ENCODE peak calls at places on chromosomes 1 and 21, in four cellular contexts. B is cardiac muscle cell, L is astrocyte, N is K562. R is an unnamed sample. For H3K36me3 and H3K9me3, the result is how much of the 10 kb centered on the place peaks cover.

GRCh38 chr1:25924454-25924853 is 18.2 kb upstream of the STMN1 start:
- DNase-seq in B (no peak), L (no peak), N (no peak), R (no peak)

GRCh38 chr1:27934818-27935549 is at the start of gene SMPDL3B:
- DNase-seq in B (peak), L (peak), N (peak), R (no peak)

GRCh38 chr1:10635992-10636391 is 160.5 kb downstream of the CASZ1 start:
- DNase-seq in B (no peak), L (no peak), N (no peak), R (no peak)

GRCh38 chr1:58893257-58893869 is 109.5 kb upstream of the JUN start:
- DNase-seq in B (no peak), L (no peak), N (no peak), R (no peak)

GRCh38 chr1:223738465-223739365 is 26.4 kb downstream of the CAPN2 start:
- DNase-seq in B (no peak), L (no peak), N (no peak), R (no peak)

GRCh38 chr1:10057744-10058294 is 25.1 kb downstream of the UBE4B start:
- DNase-seq in B (no peak), L (no peak), N (no peak), R (no peak)

GRCh38 chr1:42002220-42002619 is 83.5 kb upstream of the HIVEP3 start:
- DNase-seq in B (no peak), L (no peak), N (no peak), R (no peak)

GRCh38 chr21:45497846-45498645 is 44.2 kb downstream of the SLC19A1 start:
- DNase-seq in B (no peak), L (no peak), N (no peak), R (no peak)

GRCh38 chr1:22131875-22132486 is 10.9 kb downstream of the WNT4 start:
- DNase-seq in B (peak), L (no peak), N (peak), R (peak)

GRCh38 chr1:1609822-1610485 is 5.3 kb upstream of the MIB2 start:
- DNase-seq in B (no peak), L (no peak), N (no peak), R (no peak)

GRCh38 chr1:174158767-174159252 is 510 bp upstream of the RABGAP1L start:
- DNase-seq in B (no peak), L (no peak), N (no peak), R (no peak)

GRCh38 chr1:174160109-174160473 is 771 bp downstream of the RABGAP1L start:
- DNase-seq in B (peak), L (no peak), N (peak), R (peak)

GRCh38 chr1:174159253-174160108 is at the start of gene RABGAP1L:
- DNase-seq in B (peak), L (peak), N (peak), R (peak)

GRCh38 chr1:174160603-174161002 is 1.3 kb downstream of the RABGAP1L start:
- DNase-seq in B (no peak), L (no peak), N (no peak), R (no peak)

DNA sequence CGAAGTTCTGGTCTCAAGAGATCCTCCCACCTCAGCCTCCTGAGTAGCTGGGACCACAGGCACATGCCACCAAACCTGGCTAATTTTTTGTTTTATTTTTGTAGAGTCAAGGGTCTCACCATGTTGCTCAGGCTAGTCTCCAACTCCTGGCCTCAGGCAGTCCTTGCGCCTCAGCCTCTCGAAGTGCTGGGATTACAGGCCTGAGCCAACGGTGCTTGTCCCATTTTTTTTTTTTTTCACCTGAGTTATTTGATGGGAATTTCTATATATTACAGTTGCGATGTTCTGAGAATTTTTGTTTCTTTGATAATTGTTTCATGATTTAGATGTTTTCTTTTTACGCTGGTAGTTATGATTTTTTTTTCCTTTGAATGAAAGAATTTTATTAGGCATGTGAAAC is 2.5 kb downstream of the RABGAP1L start:
- DNase-seq in B (no peak), L (no peak), N (no peak), R (no peak)
- H3K4me3 ChIP-seq in B (no peak), L (no peak), N (peak), R (no peak)

GRCh38 chr1:202888204-202888506 is 794 bp downstream of the RABIF start:
- DNase-seq in B (no peak), L (peak), N (no peak), R (no peak)

GRCh38 chr1:202888507-202889360 is at the start of gene RABIF:
- DNase-seq in B (peak), L (peak), N (peak), R (peak)

GRCh38 chr1:202890392-202890791 is 1.4 kb upstream of the RABIF start:
- DNase-seq in B (no peak), L (no peak), N (no peak), R (no peak)

DNA sequence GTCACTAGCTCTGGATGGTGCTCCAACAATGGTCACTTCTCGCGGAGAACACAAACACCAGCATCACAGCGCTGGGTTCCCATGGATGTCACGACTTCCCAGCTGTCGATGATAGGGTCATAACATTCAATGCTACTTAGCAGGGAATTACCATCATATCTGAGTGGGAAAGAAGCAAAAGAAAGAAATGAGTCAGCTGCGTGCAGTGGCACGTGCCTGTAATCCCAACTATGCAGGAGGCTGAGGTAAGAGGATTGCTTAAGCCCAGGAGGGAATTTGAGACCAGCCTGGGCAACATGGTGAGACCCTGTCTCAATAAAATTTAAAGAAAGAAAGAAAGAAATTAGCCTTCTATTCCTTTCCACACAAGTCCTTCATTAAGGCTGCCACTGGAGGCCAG is 3.6 kb upstream of the RABIF start:
- DNase-seq in B (no peak), L (no peak), N (no peak), R (no peak)
- H3K36me3 ChIP-seq in B (under half), L (under half), N (half or more), R (under half)

DNA sequence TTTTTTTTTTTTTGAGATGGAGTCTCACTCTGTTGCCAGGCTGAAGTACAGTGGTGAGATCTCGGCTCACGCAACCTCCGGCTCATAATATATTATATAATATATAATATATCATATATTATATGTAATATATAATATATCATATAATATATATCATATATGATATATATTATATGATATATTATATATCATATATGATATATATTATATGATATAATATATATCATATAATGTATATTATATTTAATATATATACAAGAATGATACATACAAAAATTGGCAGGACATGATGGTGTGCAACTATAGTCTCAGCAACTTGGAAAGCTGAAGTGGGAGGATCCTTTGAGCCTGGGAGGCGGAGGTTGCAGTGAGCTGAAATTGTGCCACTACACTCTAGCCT is 1725.5 kb downstream of the MRPL39 start:
- DNase-seq in B (no peak), L (no peak), N (no peak), R (no peak)
- H3K9me3 ChIP-seq in B (under half), L (under half), N (under half), R (under half)

GRCh38 chr1:75981188-75981897 is 49.1 kb upstream of the ASB17 start:
- DNase-seq in B (no peak), L (no peak), N (no peak), R (no peak)

GRCh38 chr1:75986478-75986877 is 54.3 kb upstream of the ASB17 start:
- DNase-seq in B (no peak), L (no peak), N (no peak), R (no peak)

GRCh38 chr1:75989130-75989529 is 56.9 kb upstream of the ASB17 start:
- DNase-seq in B (no peak), L (no peak), N (no peak), R (no peak)

GRCh38 chr1:75984781-75985180 is 52.6 kb upstream of the ASB17 start:
- DNase-seq in B (no peak), L (no peak), N (no peak), R (no peak)

DNA sequence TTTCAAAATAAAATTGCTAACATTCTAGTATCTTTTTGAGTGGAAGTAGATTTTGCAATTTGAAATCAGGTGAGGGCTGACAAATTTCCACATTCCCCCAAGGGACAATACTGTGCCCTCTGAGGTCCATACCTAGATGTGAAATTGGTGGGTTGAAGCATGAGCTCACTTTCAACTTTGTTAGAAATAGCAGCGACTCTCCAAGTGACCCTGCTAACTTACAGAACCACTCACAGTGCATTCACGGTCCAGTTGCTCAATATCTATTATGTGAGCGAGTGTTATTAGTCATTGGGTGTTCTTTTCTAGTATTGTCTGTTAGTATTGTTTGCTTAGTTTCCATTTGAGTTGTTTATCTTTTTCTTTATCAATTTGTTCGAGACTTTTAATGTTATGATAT is 53.6 kb upstream of the ASB17 start:
- DNase-seq in B (no peak), L (no peak), N (no peak), R (no peak)
- H3K4me3 ChIP-seq in B (no peak), L (no peak), N (no peak), R (no peak)

GRCh38 chr1:235745448-235746136 is 96.0 kb upstream of the GNG4 start:
- DNase-seq in B (no peak), L (no peak), N (no peak), R (peak)
- H3K36me3 ChIP-seq in B (under half), L (under half), N (under half), R (under half)

GRCh38 chr1:106121728-106122127 is 934.7 kb upstream of the PRMT6 start:
- DNase-seq in B (no peak), L (no peak), N (no peak), R (no peak)

GRCh38 chr1:106120789-106121188 is 935.7 kb upstream of the PRMT6 start:
- DNase-seq in B (no peak), L (no peak), N (no peak), R (no peak)
- H3K9me3 ChIP-seq in B (under half), L (under half), N (under half), R (under half)

GRCh38 chr1:226736908-226737818 is 1.9 kb downstream of the ITPKB start:
- DNase-seq in B (peak), L (no peak), N (no peak), R (no peak)
- H3K4me3 ChIP-seq in B (peak), L (peak), N (no peak), R (peak)